ENCODE peak calls at places on chromosome 17, in four cellular contexts. One of them, this sample, is unnamed.

GRCh38 chr17:13016881-13017622 is 775 bp downstream of the ELAC2 start:
- DNase-seq in CD14-positive monocyte: no peak
- DNase-seq in SW480: peak; percentile 29
- DNase-seq in pulmonary artery endothelial cell: no peak
- DNase-seq in this sample: no peak

GRCh38 chr17:51461578-51462004 is 201.2 kb downstream of the UTP18 start:
- DNase-seq in pulmonary artery endothelial cell: no peak
- DNase-seq in SW480: peak; percentile 61
- DNase-seq in CD14-positive monocyte: no peak
- DNase-seq in this sample: peak; percentile 79

GRCh38 chr17:39219647-39220154 is 6.0 kb downstream of the STAC2 start:
- DNase-seq in pulmonary artery endothelial cell: no peak
- DNase-seq in SW480: no peak
- DNase-seq in CD14-positive monocyte: no peak
- DNase-seq in this sample: no peak

GRCh38 chr17:41801374-41802062 is 10.2 kb downstream of the P3H4 start:
- DNase-seq in pulmonary artery endothelial cell: no peak
- DNase-seq in SW480: peak; percentile 86
- DNase-seq in CD14-positive monocyte: no peak
- DNase-seq in this sample: peak; percentile 89

GRCh38 chr17:602436-602835 is 112.2 kb downstream of the VPS53 start:
- DNase-seq in SW480: no peak
- DNase-seq in CD14-positive monocyte: no peak
- DNase-seq in pulmonary artery endothelial cell: no peak
- DNase-seq in this sample: peak; percentile 51

GRCh38 chr17:28519236-28519635 is 13.1 kb downstream of the FOXN1 start:
- DNase-seq in pulmonary artery endothelial cell: no peak
- DNase-seq in CD14-positive monocyte: no peak
- DNase-seq in SW480: no peak
- DNase-seq in this sample: no peak

GRCh38 chr17:68622423-68622822 is 21.3 kb upstream of the FAM20A start:
- DNase-seq in CD14-positive monocyte: no peak
- DNase-seq in pulmonary artery endothelial cell: no peak
- DNase-seq in SW480: no peak
- DNase-seq in this sample: no peak

GRCh38 chr17:40326014-40326831 is 17.2 kb downstream of the RARA start:
- DNase-seq in SW480: no peak
- DNase-seq in CD14-positive monocyte: peak; percentile 83
- DNase-seq in pulmonary artery endothelial cell: no peak
- DNase-seq in this sample: no peak

GRCh38 chr17:28216528-28216927 is 102.5 kb upstream of the TMEM97 start:
- DNase-seq in SW480: peak; percentile 55
- DNase-seq in pulmonary artery endothelial cell: no peak
- DNase-seq in CD14-positive monocyte: no peak
- DNase-seq in this sample: no peak